ENCODE peak calls at places on chromosome 9, in nine cellular contexts. Q is dorsolateral prefrontal cortex, F is right lobe of liver, R is psoas muscle, P is A549, A is right atrium auricular region, L is uterus, K is GM23338, D is IMR-90. Y is an unnamed sample.

GRCh38 chr9:98807070-98807810 is at the start of gene GALNT12:
- DNase-seq in Q (peak; percentile 52), F (no peak), R (peak; percentile 35), P (peak; percentile 36), A (no peak), L (no peak), K (peak; percentile 81), D (no peak), Y (peak; percentile 83)

GRCh38 chr9:86202338-86202882 is 57.0 kb downstream of the C9orf153 start:
- DNase-seq in Q (no peak), F (no peak), R (no peak), P (peak; percentile 64), A (no peak), L (no peak), K (peak; percentile 77), D (peak; percentile 61), Y (no peak)

GRCh38 chr9:129146441-129146933 is 31.6 kb downstream of the IER5L start:
- DNase-seq in Q (no peak), F (no peak), R (no peak), P (no peak), A (no peak), L (peak; percentile 76), K (no peak), D (no peak), Y (no peak)

GRCh38 chr9:20044686-20045085 is 255.8 kb upstream of the SLC24A2 start:
- DNase-seq in Q (no peak), F (no peak), R (no peak), P (no peak), A (no peak), L (no peak), K (no peak), D (peak; percentile 2), Y (no peak)

GRCh38 chr9:28699632-28700031 is 1126.4 kb upstream of the C9orf72 start:
- DNase-seq in Q (no peak), F (no peak), R (no peak), P (no peak), A (no peak), L (no peak), K (no peak), D (no peak), Y (no peak)

GRCh38 chr9:115781361-115781760 is 372.2 kb upstream of the PAPPA start:
- DNase-seq in Q (no peak), F (no peak), R (no peak), P (no peak), A (no peak), L (no peak), K (no peak), D (no peak), Y (no peak)

GRCh38 chr9:19782005-19782404 is 6.8 kb downstream of the SLC24A2 start:
- DNase-seq in Q (no peak), F (no peak), R (no peak), P (peak; percentile 2), A (no peak), L (no peak), K (peak; percentile 50), D (no peak), Y (no peak)

GRCh38 chr9:13728917-13729811 is 449.7 kb upstream of the MPDZ start:
- DNase-seq in Q (no peak), F (no peak), R (peak; percentile 23), P (no peak), A (no peak), L (no peak), K (no peak), D (peak; percentile 29), Y (no peak)

GRCh38 chr9:72205513-72205912 is 56.3 kb downstream of the GDA start:
- DNase-seq in Q (no peak), F (no peak), R (no peak), P (no peak), A (no peak), L (no peak), K (no peak), D (no peak), Y (no peak)

GRCh38 chr9:22452415-22453010 is 5.9 kb downstream of the DMRTA1 start:
- DNase-seq in Q (no peak), F (peak; percentile 48), R (peak; percentile 19), P (peak; percentile 38), A (peak; percentile 76), L (peak; percentile 24), K (peak; percentile 68), D (peak; percentile 31), Y (no peak)

GRCh38 chr9:116279230-116279629 is 125.6 kb downstream of the PAPPA start:
- DNase-seq in Q (no peak), F (no peak), R (no peak), P (no peak), A (no peak), L (no peak), K (peak; percentile 87), D (no peak), Y (no peak)

GRCh38 chr9:96720435-96720834 is 57.5 kb downstream of the ZNF510 start:
- DNase-seq in Q (no peak), F (no peak), R (no peak), P (no peak), A (no peak), L (no peak), K (no peak), D (no peak), Y (no peak)

GRCh38 chr9:89446440-89447310 is 51.2 kb downstream of the SEMA4D start:
- DNase-seq in Q (no peak), F (no peak), R (no peak), P (no peak), A (no peak), L (no peak), K (no peak), D (no peak), Y (no peak)

GRCh38 chr9:84169240-84169639 is 171.3 kb downstream of the SLC28A3 start:
- DNase-seq in Q (no peak), F (no peak), R (no peak), P (no peak), A (no peak), L (no peak), K (no peak), D (peak; percentile 85), Y (no peak)

GRCh38 chr9:84166828-84167400 is 173.6 kb downstream of the SLC28A3 start:
- DNase-seq in Q (no peak), F (no peak), R (no peak), P (no peak), A (no peak), L (no peak), K (no peak), D (no peak), Y (no peak)

GRCh38 chr9:84174486-84174885 is 166.1 kb downstream of the SLC28A3 start:
- DNase-seq in Q (no peak), F (no peak), R (no peak), P (no peak), A (no peak), L (no peak), K (no peak), D (no peak), Y (no peak)

GRCh38 chr9:84173961-84174360 is 166.6 kb downstream of the SLC28A3 start:
- DNase-seq in Q (no peak), F (no peak), R (no peak), P (no peak), A (no peak), L (no peak), K (no peak), D (peak; percentile 4), Y (no peak)

DNA sequence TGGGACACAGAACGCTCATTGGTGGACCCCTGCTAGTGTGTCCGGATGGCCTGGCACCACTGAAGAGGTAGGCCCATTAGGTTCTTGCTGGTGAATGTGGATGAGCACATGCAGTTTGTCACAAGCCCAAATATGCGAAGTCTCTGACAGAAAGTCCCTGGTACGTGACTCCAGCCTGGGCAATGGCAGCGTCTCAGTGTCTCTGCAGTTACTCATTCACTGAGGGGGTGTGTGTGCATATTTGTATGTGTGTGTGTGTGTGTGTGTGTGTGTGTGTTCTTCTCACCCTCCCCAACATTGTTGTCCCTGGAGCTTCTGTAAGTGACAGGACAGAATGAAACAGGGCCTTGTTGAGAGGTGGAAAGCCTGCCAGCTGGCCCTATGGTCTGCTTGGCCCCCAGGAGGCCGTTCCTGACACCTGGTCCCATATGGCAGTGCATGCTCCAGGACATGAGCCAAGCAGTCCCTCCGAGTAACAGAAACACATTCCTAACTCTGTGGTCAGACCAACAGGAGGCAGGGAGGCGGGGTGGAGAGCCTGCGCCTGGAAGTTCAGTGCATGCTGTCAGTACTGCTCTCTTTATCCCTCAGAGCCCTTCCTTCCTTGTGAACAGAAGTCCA is 169.9 kb downstream of the SLC28A3 start:
- DNase-seq in Q (no peak), F (no peak), R (peak; percentile 76), P (peak; percentile 37), A (peak; percentile 90), L (peak; percentile 59), K (peak; percentile 33), D (peak; percentile 98), Y (no peak)
- TF ChIP-seq CTCF in Q (no peak), F (peak; percentile 9), R (no peak), P (no peak), A (peak; percentile 31), L (no peak), K (no peak), D (peak; percentile 13), Y (no peak)

GRCh38 chr9:93064392-93065124 is 6.1 kb downstream of the SUSD3 start:
- DNase-seq in Q (no peak), F (no peak), R (no peak), P (no peak), A (no peak), L (no peak), K (no peak), D (no peak), Y (peak; percentile 83)
- H3K4me3 ChIP-seq in Q (no peak overlapping the region), F (no peak overlapping the region), R (no peak overlapping the region), P (no peak overlapping the region), A (no peak overlapping the region), L (no peak overlapping the region), K (no peak overlapping the region), D (no peak overlapping the region), Y (no peak overlapping the region)

GRCh38 chr9:130433168-130433946 is 11.4 kb upstream of the ASS1 start:
- DNase-seq in Q (no peak), F (peak; percentile 98), R (no peak), P (peak; percentile 68), A (no peak), L (peak; percentile 50), K (peak; percentile 82), D (peak; percentile 39), Y (no peak)
- TF ChIP-seq CTCF in Q (peak; percentile 65), F (peak; percentile 93), R (peak; percentile 49), P (peak; percentile 44), A (peak; percentile 81), L (peak; percentile 38), K (peak; percentile 47), D (peak; percentile 53), Y (peak; percentile 74)

DNA sequence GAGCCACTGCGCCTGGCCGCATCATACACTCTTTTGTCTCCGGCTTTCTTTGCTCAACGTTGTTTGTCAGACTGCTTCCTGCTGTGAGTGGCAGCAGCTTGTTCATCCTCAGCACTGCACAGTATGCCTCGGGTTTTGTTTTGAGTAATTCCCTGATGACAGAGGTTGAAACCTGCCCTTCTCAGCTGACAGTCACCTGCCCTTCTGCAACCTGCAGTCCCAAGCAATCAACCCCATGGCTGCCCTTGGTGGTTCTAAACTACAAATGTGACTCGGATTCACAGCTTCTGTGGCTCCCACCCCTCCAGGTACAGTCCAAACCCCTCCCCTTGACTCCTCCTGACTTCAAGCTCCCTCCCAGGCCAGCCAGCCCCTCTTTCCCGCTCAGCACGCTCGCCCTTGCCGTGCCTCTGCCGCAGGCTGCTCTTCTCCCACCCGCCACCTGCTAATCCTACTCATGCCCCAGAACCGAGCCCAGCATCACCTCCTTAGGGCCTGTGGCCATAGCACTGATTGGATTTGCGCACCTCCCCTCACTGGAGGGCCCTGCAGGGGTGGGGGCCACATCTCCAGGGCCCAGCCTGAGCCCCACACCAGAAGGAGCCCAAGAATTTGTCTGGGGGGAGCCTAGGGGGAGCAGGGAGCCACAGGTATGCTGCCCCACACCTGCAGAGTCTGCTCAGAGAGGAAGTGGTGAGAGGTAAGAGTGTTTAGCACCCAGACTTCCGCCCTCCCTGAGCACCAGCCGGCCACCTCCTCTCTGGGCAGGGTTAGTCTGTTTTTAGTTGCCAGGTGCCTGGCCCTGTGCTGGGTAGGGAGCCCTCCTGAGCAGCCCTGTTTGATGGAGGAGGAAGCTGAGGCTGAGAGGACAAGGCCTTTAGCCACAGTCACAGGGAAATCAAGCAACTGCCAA is 10.1 kb downstream of the EEIG1 start:
- DNase-seq in Q (no peak), F (no peak), R (no peak), P (no peak), A (no peak), L (no peak), K (no peak), D (no peak), Y (no peak)
- H3K4me3 ChIP-seq in Q (no peak overlapping the region), F (no peak overlapping the region), R (no peak overlapping the region), P (no peak overlapping the region), A (no peak overlapping the region), L (no peak overlapping the region), K (no peak overlapping the region), D (no peak overlapping the region), Y (no peak overlapping the region)

Y was measured in left lung.